ENCODE peak calls at places on chromosomes 1 and 21, in four cellular contexts. One of them, this sample, is unnamed.

GRCh38 chr1:36711480-36711879 is 228.8 kb upstream of the CSF3R start:
- DNase-seq in CD8-positive, alpha-beta T cell: no peak
- DNase-seq in fibroblast of the aortic adventitia: no peak
- DNase-seq in brain microvascular endothelial cell: no peak
- DNase-seq in this sample: no peak

GRCh38 chr1:94326329-94326728 is 88.9 kb upstream of the ARHGAP29 start:
- DNase-seq in CD8-positive, alpha-beta T cell: no peak
- DNase-seq in fibroblast of the aortic adventitia: no peak
- DNase-seq in brain microvascular endothelial cell: no peak
- DNase-seq in this sample: no peak

GRCh38 chr1:10031461-10031860 is 1.3 kb upstream of the UBE4B start:
- DNase-seq in CD8-positive, alpha-beta T cell: no peak
- DNase-seq in fibroblast of the aortic adventitia: peak
- DNase-seq in brain microvascular endothelial cell: peak
- DNase-seq in this sample: no peak

GRCh38 chr1:199733125-199733524 is 294.4 kb upstream of the NR5A2 start:
- DNase-seq in CD8-positive, alpha-beta T cell: no peak
- DNase-seq in fibroblast of the aortic adventitia: peak
- DNase-seq in brain microvascular endothelial cell: no peak
- DNase-seq in this sample: no peak

GRCh38 chr1:27832762-27833161 is 2.2 kb downstream of the PPP1R8 start:
- DNase-seq in CD8-positive, alpha-beta T cell: no peak
- DNase-seq in fibroblast of the aortic adventitia: peak
- DNase-seq in brain microvascular endothelial cell: peak
- DNase-seq in this sample: peak

GRCh38 chr1:40921981-40922677 is 57.4 kb upstream of the CTPS1 start:
- DNase-seq in CD8-positive, alpha-beta T cell: no peak
- DNase-seq in fibroblast of the aortic adventitia: no peak
- DNase-seq in brain microvascular endothelial cell: no peak
- DNase-seq in this sample: no peak

GRCh38 chr1:217089239-217090014 is 366.2 kb upstream of the ESRRG start:
- DNase-seq in CD8-positive, alpha-beta T cell: no peak
- DNase-seq in fibroblast of the aortic adventitia: peak
- DNase-seq in brain microvascular endothelial cell: peak
- DNase-seq in this sample: peak

GRCh38 chr1:38000233-38000528 is 5.1 kb downstream of the FHL3 start:
- DNase-seq in CD8-positive, alpha-beta T cell: no peak
- DNase-seq in fibroblast of the aortic adventitia: no peak
- DNase-seq in brain microvascular endothelial cell: no peak
- DNase-seq in this sample: no peak

GRCh38 chr1:14980801-14981200 is 172.7 kb upstream of the TMEM51 start:
- DNase-seq in CD8-positive, alpha-beta T cell: no peak
- DNase-seq in fibroblast of the aortic adventitia: peak
- DNase-seq in brain microvascular endothelial cell: peak
- DNase-seq in this sample: peak

GRCh38 chr21:34579411-34579810 is 35.5 kb downstream of the RCAN1 start:
- DNase-seq in CD8-positive, alpha-beta T cell: no peak
- DNase-seq in fibroblast of the aortic adventitia: peak
- DNase-seq in brain microvascular endothelial cell: peak
- DNase-seq in this sample: peak

GRCh38 chr1:27350673-27351540 is 9.1 kb downstream of the SYTL1 start:
- DNase-seq in CD8-positive, alpha-beta T cell: no peak
- DNase-seq in fibroblast of the aortic adventitia: no peak
- DNase-seq in brain microvascular endothelial cell: no peak
- DNase-seq in this sample: no peak

GRCh38 chr1:155648207-155649147 is 38.5 kb downstream of the MSTO1 start:
- DNase-seq in CD8-positive, alpha-beta T cell: no peak
- DNase-seq in fibroblast of the aortic adventitia: peak
- DNase-seq in brain microvascular endothelial cell: peak
- DNase-seq in this sample: peak

GRCh38 chr1:205527931-205528330 is 23.5 kb downstream of the CDK18 start:
- DNase-seq in CD8-positive, alpha-beta T cell: no peak
- DNase-seq in fibroblast of the aortic adventitia: no peak
- DNase-seq in brain microvascular endothelial cell: no peak
- DNase-seq in this sample: no peak

GRCh38 chr1:152110365-152110859 is 4.8 kb downstream of the TCHH start:
- DNase-seq in CD8-positive, alpha-beta T cell: no peak
- DNase-seq in fibroblast of the aortic adventitia: peak
- DNase-seq in brain microvascular endothelial cell: peak
- DNase-seq in this sample: peak

GRCh38 chr1:185896863-185897262 is 162.7 kb downstream of the HMCN1 start:
- DNase-seq in CD8-positive, alpha-beta T cell: no peak
- DNase-seq in fibroblast of the aortic adventitia: peak
- DNase-seq in brain microvascular endothelial cell: no peak
- DNase-seq in this sample: no peak

GRCh38 chr1:156471496-156472490 is 28.8 kb downstream of the MEF2D start:
- DNase-seq in CD8-positive, alpha-beta T cell: no peak
- DNase-seq in fibroblast of the aortic adventitia: peak
- DNase-seq in brain microvascular endothelial cell: no peak
- DNase-seq in this sample: no peak

GRCh38 chr1:205907794-205908193 is 35.5 kb downstream of the SLC26A9 start:
- DNase-seq in CD8-positive, alpha-beta T cell: no peak
- DNase-seq in fibroblast of the aortic adventitia: peak
- DNase-seq in brain microvascular endothelial cell: peak
- DNase-seq in this sample: no peak

GRCh38 chr1:109689844-109690405 is 2.3 kb downstream of the GSTM1 start:
- DNase-seq in CD8-positive, alpha-beta T cell: no peak
- DNase-seq in fibroblast of the aortic adventitia: no peak
- DNase-seq in brain microvascular endothelial cell: no peak
- DNase-seq in this sample: no peak

GRCh38 chr1:109691762-109692161 is 4.1 kb downstream of the GSTM1 start:
- DNase-seq in CD8-positive, alpha-beta T cell: no peak
- DNase-seq in fibroblast of the aortic adventitia: no peak
- DNase-seq in brain microvascular endothelial cell: no peak
- DNase-seq in this sample: no peak

DNA sequence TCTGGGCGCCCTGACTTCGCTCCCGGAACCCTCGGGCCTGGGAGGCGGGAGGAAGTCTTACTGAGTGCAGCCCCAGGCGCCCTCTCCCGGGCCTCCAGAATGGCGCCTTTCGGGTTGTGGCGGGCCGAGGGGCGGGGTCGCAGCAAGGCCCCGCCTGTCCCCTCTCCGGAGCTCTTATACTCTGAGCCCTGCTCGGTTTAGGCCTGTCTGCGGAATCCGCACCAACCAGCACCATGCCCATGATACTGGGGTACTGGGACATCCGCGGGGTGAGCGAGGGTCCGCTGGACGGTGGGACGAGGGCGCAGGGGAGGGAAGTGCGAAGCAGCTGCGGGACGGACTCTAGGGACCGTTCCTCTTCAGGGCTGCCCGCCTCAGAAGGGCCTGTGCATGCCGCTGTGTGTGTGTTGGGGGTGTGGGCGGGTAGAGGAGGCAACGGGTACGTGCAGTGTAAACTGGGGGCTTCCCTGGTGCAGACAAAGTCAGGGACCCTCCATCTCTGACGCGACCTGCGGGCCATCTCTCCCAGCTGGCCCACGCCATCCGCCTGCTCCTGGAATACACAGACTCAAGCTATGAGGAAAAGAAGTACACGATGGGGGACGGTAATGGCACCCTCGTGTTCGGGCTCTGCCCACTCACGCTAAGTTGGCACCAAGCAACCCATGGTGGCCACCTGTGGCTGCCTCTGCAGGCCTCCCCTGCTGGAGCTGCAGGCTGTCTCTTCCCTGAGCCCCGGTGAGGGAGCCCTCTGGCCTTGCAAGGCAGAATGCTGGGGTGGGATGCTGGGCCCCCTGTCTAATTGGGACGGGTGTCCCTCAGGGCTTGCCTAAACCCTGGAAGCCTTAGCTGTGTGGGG is at the start of gene GSTM1:
- DNase-seq in CD8-positive, alpha-beta T cell: peak
- DNase-seq in fibroblast of the aortic adventitia: no peak
- DNase-seq in brain microvascular endothelial cell: peak
- DNase-seq in this sample: peak
- H3K4me3 ChIP-seq in CD8-positive, alpha-beta T cell: peak
- H3K4me3 ChIP-seq in fibroblast of the aortic adventitia: no peak
- H3K4me3 ChIP-seq in brain microvascular endothelial cell: peak
- H3K4me3 ChIP-seq in this sample: peak

GRCh38 chr1:212699839-212700596 is at the start of gene BATF3:
- DNase-seq in CD8-positive, alpha-beta T cell: no peak
- DNase-seq in fibroblast of the aortic adventitia: no peak
- DNase-seq in brain microvascular endothelial cell: no peak
- DNase-seq in this sample: no peak

GRCh38 chr1:212700597-212700891 is 904 bp upstream of the BATF3 start:
- DNase-seq in CD8-positive, alpha-beta T cell: peak
- DNase-seq in fibroblast of the aortic adventitia: no peak
- DNase-seq in brain microvascular endothelial cell: no peak
- DNase-seq in this sample: no peak

GRCh38 chr1:212702672-212703071 is 3.0 kb upstream of the BATF3 start:
- DNase-seq in CD8-positive, alpha-beta T cell: no peak
- DNase-seq in fibroblast of the aortic adventitia: no peak
- DNase-seq in brain microvascular endothelial cell: no peak
- DNase-seq in this sample: no peak

GRCh38 chr1:212701910-212702309 is 2.3 kb upstream of the BATF3 start:
- DNase-seq in CD8-positive, alpha-beta T cell: no peak
- DNase-seq in fibroblast of the aortic adventitia: no peak
- DNase-seq in brain microvascular endothelial cell: peak
- DNase-seq in this sample: no peak

GRCh38 chr1:212700892-212701819 is 1.5 kb upstream of the BATF3 start:
- DNase-seq in CD8-positive, alpha-beta T cell: no peak
- DNase-seq in fibroblast of the aortic adventitia: peak
- DNase-seq in brain microvascular endothelial cell: peak
- DNase-seq in this sample: no peak
- H3K4me3 ChIP-seq in CD8-positive, alpha-beta T cell: peak
- H3K4me3 ChIP-seq in fibroblast of the aortic adventitia: peak
- H3K4me3 ChIP-seq in brain microvascular endothelial cell: peak
- H3K4me3 ChIP-seq in this sample: peak

GRCh38 chr1:193974286-193974798 is 787.9 kb upstream of the B3GALT2 start:
- DNase-seq in CD8-positive, alpha-beta T cell: no peak
- DNase-seq in fibroblast of the aortic adventitia: no peak
- DNase-seq in brain microvascular endothelial cell: no peak
- DNase-seq in this sample: no peak

GRCh38 chr1:193973428-193973827 is 787.0 kb upstream of the B3GALT2 start:
- DNase-seq in CD8-positive, alpha-beta T cell: no peak
- DNase-seq in fibroblast of the aortic adventitia: no peak
- DNase-seq in brain microvascular endothelial cell: no peak
- DNase-seq in this sample: no peak

GRCh38 chr1:193971595-193971994 is 785.2 kb upstream of the B3GALT2 start:
- DNase-seq in CD8-positive, alpha-beta T cell: no peak
- DNase-seq in fibroblast of the aortic adventitia: no peak
- DNase-seq in brain microvascular endothelial cell: peak
- DNase-seq in this sample: peak
- H3K4me3 ChIP-seq in CD8-positive, alpha-beta T cell: no peak
- H3K4me3 ChIP-seq in fibroblast of the aortic adventitia: no peak
- H3K4me3 ChIP-seq in brain microvascular endothelial cell: no peak
- H3K4me3 ChIP-seq in this sample: no peak

GRCh38 chr21:31556662-31557061 is 102.8 kb upstream of the SOD1 start:
- DNase-seq in CD8-positive, alpha-beta T cell: no peak
- DNase-seq in fibroblast of the aortic adventitia: no peak
- DNase-seq in brain microvascular endothelial cell: no peak
- DNase-seq in this sample: no peak
- H3K4me3 ChIP-seq in CD8-positive, alpha-beta T cell: no peak
- H3K4me3 ChIP-seq in fibroblast of the aortic adventitia: no peak
- H3K4me3 ChIP-seq in brain microvascular endothelial cell: no peak
- H3K4me3 ChIP-seq in this sample: no peak

GRCh38 chr1:52967666-52968065 is 40.6 kb downstream of the SCP2 start:
- DNase-seq in CD8-positive, alpha-beta T cell: no peak
- DNase-seq in fibroblast of the aortic adventitia: no peak
- DNase-seq in brain microvascular endothelial cell: no peak
- DNase-seq in this sample: no peak
- H3K4me3 ChIP-seq in CD8-positive, alpha-beta T cell: no peak
- H3K4me3 ChIP-seq in fibroblast of the aortic adventitia: no peak
- H3K4me3 ChIP-seq in brain microvascular endothelial cell: no peak
- H3K4me3 ChIP-seq in this sample: no peak

GRCh38 chr21:37240978-37241377 is 26.2 kb downstream of the VPS26C start:
- DNase-seq in CD8-positive, alpha-beta T cell: no peak
- DNase-seq in fibroblast of the aortic adventitia: no peak
- DNase-seq in brain microvascular endothelial cell: no peak
- DNase-seq in this sample: no peak

GRCh38 chr21:37237764-37238163 is 29.4 kb downstream of the VPS26C start:
- DNase-seq in CD8-positive, alpha-beta T cell: no peak
- DNase-seq in fibroblast of the aortic adventitia: no peak
- DNase-seq in brain microvascular endothelial cell: no peak
- DNase-seq in this sample: no peak

GRCh38 chr21:37241426-37241825 is 25.7 kb downstream of the VPS26C start:
- DNase-seq in CD8-positive, alpha-beta T cell: no peak
- DNase-seq in fibroblast of the aortic adventitia: no peak
- DNase-seq in brain microvascular endothelial cell: no peak
- DNase-seq in this sample: no peak

GRCh38 chr21:37233551-37234146 is 33.5 kb downstream of the VPS26C start:
- DNase-seq in CD8-positive, alpha-beta T cell: no peak
- DNase-seq in fibroblast of the aortic adventitia: no peak
- DNase-seq in brain microvascular endothelial cell: no peak
- DNase-seq in this sample: no peak

GRCh38 chr21:37237346-37237745 is 29.8 kb downstream of the VPS26C start:
- DNase-seq in CD8-positive, alpha-beta T cell: no peak
- DNase-seq in fibroblast of the aortic adventitia: no peak
- DNase-seq in brain microvascular endothelial cell: no peak
- DNase-seq in this sample: no peak
- H3K4me3 ChIP-seq in CD8-positive, alpha-beta T cell: no peak
- H3K4me3 ChIP-seq in fibroblast of the aortic adventitia: no peak
- H3K4me3 ChIP-seq in brain microvascular endothelial cell: no peak
- H3K4me3 ChIP-seq in this sample: no peak